ENCODE peak calls at places on chromosomes 2 and 18, in five cellular contexts. V is pancreas, F is left ventricle myocardium inferior, L is mesendoderm, M is ascending aorta. B is an unnamed sample.
A peak's percentile ranks its signal among the peaks of the same experiment; 100 is the strongest.

GRCh38 chr2:218260742-218261423 is at the start of gene GPBAR1:
- DNase-seq in V (peak; percentile 55), F (peak; percentile 61), M (no peak), L (peak; percentile 71), B (peak; percentile 74)

GRCh38 chr18:72427721-72428120 is 116.4 kb downstream of the CBLN2 start:
- DNase-seq in V (no peak), L (no peak), M (no peak), F (no peak), B (no peak)

GRCh38 chr2:149204686-149205085 is 125.7 kb upstream of the LYPD6 start:
- DNase-seq in M (no peak), F (no peak), L (no peak), V (no peak), B (no peak)

GRCh38 chr2:136006658-136007057 is 21.2 kb upstream of the DARS1 start:
- DNase-seq in V (no peak), F (no peak), L (peak; percentile 81), M (no peak), B (no peak)

GRCh38 chr2:86435531-86435930 is 5.6 kb upstream of the KDM3A start:
- DNase-seq in V (no peak), L (no peak), M (no peak), F (no peak), B (no peak)

GRCh38 chr18:3114026-3114425 is 101.1 kb upstream of the LPIN2 start:
- DNase-seq in V (no peak), L (no peak), F (no peak), M (no peak), B (no peak)

GRCh38 chr2:20326163-20326780 is 24.4 kb downstream of the PUM2 start:
- DNase-seq in F (no peak), M (no peak), V (peak; percentile 40), L (peak; percentile 78), B (no peak)

GRCh38 chr2:174263989-174264388 is 15.7 kb upstream of the OLA1 start:
- DNase-seq in L (no peak), V (no peak), F (no peak), M (no peak), B (no peak)

GRCh38 chr18:49953416-49953815 is 140.1 kb upstream of the ACAA2 start:
- DNase-seq in L (no peak), V (no peak), F (no peak), M (no peak), B (no peak)

GRCh38 chr2:234884591-234884990 is 67.2 kb upstream of the SH3BP4 start:
- DNase-seq in V (no peak), L (no peak), F (no peak), M (no peak), B (no peak)

GRCh38 chr2:100741880-100742814 is 77.8 kb upstream of the NPAS2 start:
- DNase-seq in F (no peak), L (no peak), M (no peak), V (no peak), B (no peak)

GRCh38 chr2:44324971-44325426 is 36.3 kb downstream of the PREPL start:
- DNase-seq in L (peak; percentile 77), F (peak; percentile 25), M (no peak), V (no peak), B (no peak)

GRCh38 chr2:101109451-101110140 is 41.6 kb downstream of the TBC1D8 start:
- DNase-seq in V (no peak), F (peak; percentile 45), M (no peak), L (no peak), B (no peak)

GRCh38 chr2:29187926-29188325 is 72.7 kb downstream of the CLIP4 start:
- DNase-seq in L (no peak), V (no peak), F (no peak), M (no peak), B (no peak)

GRCh38 chr2:111990375-111990774 is 64.7 kb upstream of the TMEM87B start:
- DNase-seq in F (no peak), L (no peak), V (no peak), M (no peak), B (no peak)

GRCh38 chr2:17674817-17675216 is 78.8 kb downstream of the SMC6 start:
- DNase-seq in F (no peak), L (no peak), V (no peak), M (no peak), B (no peak)

GRCh38 chr18:3148930-3149535 is 70.7 kb downstream of the MYOM1 start:
- DNase-seq in V (no peak), F (no peak), L (no peak), M (no peak), B (no peak)

GRCh38 chr2:85761946-85762345 is 8.2 kb downstream of the ATOH8 start:
- DNase-seq in L (no peak), M (no peak), V (no peak), F (no peak), B (no peak)

GRCh38 chr18:48467231-48467630 is 58.0 kb upstream of the ZBTB7C start:
- DNase-seq in M (no peak), L (no peak), F (no peak), V (no peak), B (no peak)

GRCh38 chr2:12683701-12684100 is 33.0 kb upstream of the TRIB2 start:
- DNase-seq in M (no peak), F (no peak), V (no peak), L (no peak), B (no peak)

GRCh38 chr18:63157293-63158011 is 162.1 kb downstream of the BCL2 start:
- DNase-seq in M (no peak), L (no peak), V (no peak), F (no peak), B (no peak)

GRCh38 chr18:35141567-35142269 is 99.1 kb upstream of the ZNF397 start:
- DNase-seq in M (no peak), F (no peak), V (no peak), L (no peak), B (no peak)

GRCh38 chr18:35143615-35144596 is 96.9 kb upstream of the ZNF397 start:
- DNase-seq in F (no peak), L (peak; percentile 77), M (no peak), V (peak; percentile 68), B (no peak)

GRCh38 chr18:35142270-35142605 is 98.6 kb upstream of the ZNF397 start:
- DNase-seq in L (no peak), M (no peak), F (no peak), V (no peak), B (no peak)

GRCh38 chr18:35141077-35141476 is 99.8 kb upstream of the ZNF397 start:
- DNase-seq in L (no peak), F (no peak), M (no peak), V (no peak), B (no peak)

DNA sequence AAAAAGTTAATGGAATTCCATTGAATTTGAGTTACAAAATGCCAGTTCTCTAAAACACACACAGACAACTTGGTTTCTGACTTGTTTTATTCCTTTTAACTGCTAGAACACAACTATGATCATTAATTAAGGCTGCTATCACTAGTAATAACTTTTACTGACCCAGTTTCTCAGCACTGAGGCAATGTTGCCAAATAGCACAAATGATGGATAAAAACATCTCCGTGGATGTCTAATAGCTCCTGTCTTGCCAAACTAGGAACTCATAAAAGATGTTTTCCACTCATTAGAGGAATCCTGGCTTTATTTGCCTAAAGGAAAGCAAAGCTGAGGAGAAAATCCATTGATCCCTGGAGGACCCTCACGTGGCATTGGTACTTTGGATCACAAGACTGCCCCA is 96.2 kb upstream of the ZNF397 start:
- DNase-seq in L (no peak), F (no peak), M (no peak), V (no peak), B (no peak)
- H3K27ac ChIP-seq in L (no peak overlapping the region), F (peak overlapping the region; percentile 21), M (no peak overlapping the region), V (peak overlapping the region; percentile 37), B (no peak overlapping the region)

DNA sequence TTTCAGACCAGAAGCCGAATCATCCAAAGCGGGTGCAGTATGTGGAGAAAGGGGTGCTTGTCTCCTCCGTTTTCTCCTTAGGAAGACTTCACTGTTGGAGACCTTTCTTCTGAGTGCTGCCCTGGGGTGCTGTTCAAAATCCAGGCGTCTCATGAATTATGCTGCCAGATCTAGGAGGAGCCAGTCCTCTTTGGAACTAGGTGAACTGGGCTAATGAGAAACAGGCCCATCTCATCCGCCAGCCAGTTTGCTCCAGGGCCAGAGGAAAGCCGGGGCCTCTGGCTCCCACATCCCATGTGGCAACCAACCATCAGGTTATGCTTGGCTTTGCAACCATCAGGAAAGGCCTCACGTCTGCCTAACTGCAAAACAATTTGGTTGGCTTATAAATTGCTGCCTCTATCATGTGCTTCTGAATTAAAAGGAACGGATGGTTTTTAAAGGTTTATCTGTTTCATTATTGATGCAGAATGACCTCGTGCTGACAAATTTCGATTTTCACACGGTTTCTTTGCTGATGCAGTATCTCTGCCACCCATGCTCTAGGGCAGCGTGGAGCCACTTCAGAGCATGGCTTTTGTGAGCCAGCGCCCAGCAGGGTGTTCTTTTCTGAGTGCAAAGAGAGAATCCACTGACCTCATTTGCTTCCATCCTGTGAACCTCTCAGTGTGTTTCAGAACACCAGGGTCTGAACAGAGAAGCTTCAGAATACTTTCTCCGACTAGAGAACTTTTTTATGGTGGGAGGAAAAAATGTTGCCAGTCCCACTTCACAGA is 142.9 kb upstream of the L3MBTL4 start:
- DNase-seq in L (no peak), F (no peak), M (no peak), V (no peak), B (peak; percentile 70)
- H3K4me3 ChIP-seq in L (no peak overlapping the region), F (no peak overlapping the region), M (no peak overlapping the region), V (no peak overlapping the region), B (no peak overlapping the region)

GRCh38 chr2:39757156-39757555 is 21.9 kb downstream of the THUMPD2 start:
- DNase-seq in M (no peak), V (no peak), L (no peak), F (no peak), B (no peak)

DNA sequence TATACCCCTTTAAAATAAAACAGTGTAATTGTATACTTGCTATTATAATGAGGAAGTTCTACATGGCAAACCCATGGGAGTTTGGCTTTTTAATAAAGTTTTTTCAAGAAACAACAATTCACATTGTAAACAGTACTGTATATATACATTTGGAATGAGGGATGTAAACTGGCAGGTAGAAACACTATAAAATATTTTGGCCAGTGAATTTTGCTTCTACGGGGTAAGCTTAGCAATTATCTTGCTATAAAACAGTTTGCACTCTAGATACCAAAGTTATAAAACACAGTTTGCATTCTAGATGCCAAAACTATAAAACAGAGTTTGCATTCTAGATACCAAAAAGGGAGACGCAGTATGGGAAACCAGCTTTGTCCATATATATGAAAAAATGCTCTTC is 16.6 kb downstream of the THUMPD2 start:
- DNase-seq in V (no peak), M (no peak), L (no peak), F (no peak), B (no peak)
- H3K27ac ChIP-seq in V (no peak overlapping the region), M (no peak overlapping the region), L (no peak overlapping the region), F (no peak overlapping the region), B (no peak overlapping the region)

DNA sequence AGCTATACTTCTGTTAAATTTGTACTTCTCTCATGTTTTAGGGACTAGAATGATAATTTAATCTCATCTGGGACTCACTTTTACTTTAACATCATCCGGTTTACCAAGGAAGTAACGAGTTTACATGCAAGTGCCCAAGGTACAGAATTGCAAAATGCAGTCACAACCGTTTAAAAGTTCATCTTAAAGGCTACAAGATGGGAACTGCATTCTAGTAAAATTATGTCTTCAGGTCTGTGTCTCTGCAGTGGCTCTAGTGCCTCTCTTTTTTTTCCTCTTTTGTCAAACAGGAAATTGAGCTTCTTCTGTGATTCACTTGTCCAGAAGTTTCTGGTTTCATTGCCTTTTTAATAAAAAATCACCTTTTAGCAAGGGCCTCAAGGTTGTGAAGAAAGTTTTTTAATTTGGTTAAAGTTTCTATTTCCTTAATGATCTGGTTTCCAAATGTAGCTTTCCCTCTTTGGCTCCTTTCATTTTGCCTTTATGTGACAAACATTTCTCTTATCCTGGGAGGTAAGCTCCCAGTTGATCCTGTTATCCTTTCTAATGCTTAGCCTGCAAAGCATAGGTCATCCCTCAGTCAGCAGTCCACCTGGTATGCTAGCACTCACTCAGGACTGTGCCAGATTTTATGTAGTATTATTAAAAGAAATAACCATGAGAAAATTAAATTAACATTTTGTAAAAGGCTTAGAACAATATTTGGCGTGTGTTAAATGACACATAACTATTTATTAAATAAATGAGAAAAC is 2.4 kb downstream of the GLS start:
- DNase-seq in L (peak; percentile 40), M (no peak), F (no peak), V (no peak), B (no peak)
- H3K4me3 ChIP-seq in L (peak overlapping the region; percentile 26), M (peak overlapping the region; percentile 92), F (peak overlapping the region; percentile 91), V (peak overlapping the region; percentile 93), B (peak overlapping the region; percentile 98)

GRCh38 chr2:233867993-233868532 is at the start of gene MSL3B:
- DNase-seq in L (peak; percentile 67), M (no peak), V (peak; percentile 39), F (no peak), B (no peak)
- H3K27ac ChIP-seq in L (no peak within 1 kb of the TSS), M (no peak within 1 kb of the TSS), V (no peak within 1 kb of the TSS), F (no peak within 1 kb of the TSS), B (no peak within 1 kb of the TSS)